ENCODE peak calls at places on chromosome 6, in five cellular contexts. K is NCI-H345, G is RPMI8226, A is KBM-7, U is pancreas. D is an unnamed sample.

GRCh38 chr6:37688088-37688850 is 9.4 kb downstream of the MDGA1 start:
- DNase-seq in A (no peak), U (no peak), G (peak), K (peak), D (peak)

GRCh38 chr6:39280247-39280731 is 33.9 kb downstream of the KCNK17 start:
- DNase-seq in K (no peak), U (no peak), G (no peak), A (no peak), D (no peak)

GRCh38 chr6:3321042-3321441 is 62.3 kb downstream of the PSMG4 start:
- DNase-seq in A (no peak), U (no peak), K (no peak), G (no peak), D (no peak)

GRCh38 chr6:105452924-105453756 is 50.3 kb upstream of the PREP start:
- DNase-seq in U (no peak), K (no peak), A (peak), G (no peak), D (no peak)

GRCh38 chr6:132797975-132798819 is at the start of gene SLC18B1:
- DNase-seq in G (peak), A (peak), K (no peak), U (peak), D (peak)

GRCh38 chr6:167683028-167683862 is 143.5 kb upstream of the AFDN start:
- DNase-seq in K (no peak), U (peak), G (no peak), A (no peak), D (no peak)

GRCh38 chr6:112253842-112254816 is at the start of gene LAMA4:
- DNase-seq in K (peak), G (no peak), A (no peak), U (peak), D (no peak)

GRCh38 chr6:40874495-40874894 is 164.5 kb downstream of the UNC5CL start:
- DNase-seq in A (no peak), K (no peak), G (no peak), U (no peak), D (no peak)

GRCh38 chr6:35048631-35049083 is 92.5 kb downstream of the TCP11 start:
- DNase-seq in A (peak), U (no peak), K (no peak), G (no peak), D (peak)

GRCh38 chr6:161003336-161003735 is 11.8 kb downstream of the MAP3K4 start:
- DNase-seq in U (no peak), G (no peak), K (no peak), A (no peak), D (no peak)

D was measured in MM.1S.